ENCODE peak calls at places on chromosomes 13 and 19, in four cellular contexts. T, K, R and M are unnamed samples.

GRCh38 chr19:45526143-45526542 is 18.9 kb downstream of the VASP start:
- DNase-seq in R (peak), T (peak), K (peak), M (peak)

GRCh38 chr19:40223135-40223822 is 3.2 kb downstream of the CCNP start:
- DNase-seq in R (no peak), K (no peak), T (no peak), M (no peak)

GRCh38 chr13:41017153-41017552 is 2.0 kb downstream of the ELF1 start:
- DNase-seq in R (no peak), T (no peak), K (no peak), M (no peak)

GRCh38 chr13:110173247-110173818 is 133.6 kb downstream of the COL4A1 start:
- DNase-seq in R (no peak), T (no peak), K (no peak), M (no peak)

GRCh38 chr13:64371045-64371444 is 2859.1 kb downstream of the PCDH9 start:
- DNase-seq in R (no peak), T (peak), K (no peak), M (no peak)

GRCh38 chr19:14089412-14089661 is 1.2 kb downstream of the SAMD1 start:
- DNase-seq in T (no peak), K (no peak), R (peak), M (no peak)

GRCh38 chr13:109208522-109208921 is 577.9 kb downstream of the IRS2 start:
- DNase-seq in K (no peak), T (no peak), R (no peak), M (no peak)

GRCh38 chr19:6765738-6766356 is 1.4 kb downstream of the SH2D3A start:
- DNase-seq in K (no peak), R (no peak), T (no peak), M (no peak)

GRCh38 chr13:98228661-98229349 is 51.7 kb upstream of the RNF113B start:
- DNase-seq in K (no peak), T (peak), R (no peak), M (no peak)